ENCODE peak calls at places on chromosome 1, in seven cellular contexts. G is NCI-H1105 treated with DMSO at 0.1 percent for 48 hours; M is AG09309; B is stimulated activated naive CD8-positive, alpha-beta T cell treated with anti-CD3 and anti-CD28 coated beads, Interleukin-15, amount 100 ng/mL, for 72 hours; C is adrenal gland; P is Kasumi-1; S is amniotic stem cell. X is an unnamed sample.

GRCh38 chr1:16458801-16459200 is 18.3 kb downstream of the NECAP2 start:
- DNase-seq in G (no peak), S (no peak), B (no peak), C (no peak), M (no peak), P (no peak), X (no peak)

GRCh38 chr1:19563336-19564097 is 78.2 kb upstream of the CAPZB start:
- DNase-seq in S (peak; percentile 30), G (no peak), M (peak; percentile 14), C (peak; percentile 29), P (no peak), B (no peak), X (no peak)

GRCh38 chr1:54290443-54291184 is 90.6 kb downstream of the MRPL37 start:
- DNase-seq in G (no peak), M (no peak), B (no peak), S (no peak), C (no peak), P (peak; percentile 45), X (peak; percentile 38)

GRCh38 chr1:162023547-162024501 is at the start of gene OLFML2B:
- DNase-seq in C (peak; percentile 76), G (peak; percentile 47), P (peak; percentile 70), S (peak; percentile 80), B (peak; percentile 44), M (peak; percentile 61), X (peak; percentile 48)

GRCh38 chr1:115238336-115239147 is 99.5 kb downstream of the NGF start:
- DNase-seq in P (no peak), S (no peak), C (no peak), G (peak; percentile 20), M (no peak), B (no peak), X (no peak)

GRCh38 chr1:163670980-163671757 is 349.4 kb downstream of the NUF2 start:
- DNase-seq in C (no peak), G (no peak), S (no peak), P (no peak), B (no peak), M (no peak), X (no peak)

GRCh38 chr1:203320546-203321272 is 15.4 kb downstream of the BTG2 start:
- DNase-seq in C (no peak), P (peak; percentile 84), B (peak; percentile 40), M (no peak), S (no peak), G (peak; percentile 99), X (peak; percentile 92)

GRCh38 chr1:240946926-240947325 is 335.0 kb upstream of the GREM2 start:
- DNase-seq in P (peak; percentile 41), B (no peak), G (no peak), C (peak; percentile 33), S (no peak), M (peak; percentile 29), X (no peak)

GRCh38 chr1:147579532-147580199 is 38.4 kb downstream of the BCL9 start:
- DNase-seq in P (no peak), B (no peak), C (no peak), S (no peak), G (no peak), M (no peak), X (no peak)

GRCh38 chr1:208243522-208243850 is 698 bp downstream of the PLXNA2 start:
- DNase-seq in B (peak; percentile 40), P (no peak), S (no peak), G (no peak), M (no peak), C (no peak), X (no peak)